ENCODE peak calls at places on chromosomes 2 and 18, in seven cellular contexts. B is endothelial cell of umbilical vein, E is GM13976, X is upper lobe of left lung, D is epithelial cell of esophagus, S is AG09309, H is lower leg skin. R is an unnamed sample.

GRCh38 chr2:200194746-200195145 is 111.7 kb upstream of the SPATS2L start:
- DNase-seq in B (no peak), E (no peak), X (no peak), D (no peak), S (no peak), H (no peak), R (no peak)

GRCh38 chr2:236675051-236675450 is 105.4 kb downstream of the ACKR3 start:
- DNase-seq in B (no peak), E (no peak), X (no peak), D (peak), S (no peak), H (no peak), R (no peak)

GRCh38 chr2:107025869-107026380 is 140.0 kb upstream of the ST6GAL2 start:
- DNase-seq in B (no peak), E (no peak), X (no peak), D (no peak), S (peak), H (no peak), R (no peak)

GRCh38 chr2:121478996-121479735 is 51.5 kb upstream of the RNU4ATAC start:
- DNase-seq in B (peak), E (no peak), X (peak), D (no peak), S (no peak), H (no peak), R (no peak)

GRCh38 chr18:42038936-42039335 is 83.9 kb downstream of the PIK3C3 start:
- DNase-seq in B (peak), E (no peak), X (no peak), D (peak), S (peak), H (no peak), R (no peak)

GRCh38 chr2:209619782-209620181 is 151.8 kb upstream of the UNC80 start:
- DNase-seq in B (peak), E (peak), X (no peak), D (peak), S (no peak), H (no peak), R (no peak)

GRCh38 chr2:211085056-211085680 is 528.8 kb downstream of the CPS1 start:
- DNase-seq in B (peak), E (peak), X (no peak), D (peak), S (no peak), H (no peak), R (no peak)

GRCh38 chr2:110747522-110748488 is 15.4 kb downstream of the ACOXL start:
- DNase-seq in B (no peak), E (no peak), X (no peak), D (no peak), S (no peak), H (no peak), R (no peak)

GRCh38 chr18:53796042-53796729 is 428.3 kb downstream of the MBD2 start:
- DNase-seq in B (no peak), E (peak), X (no peak), D (peak), S (peak), H (peak), R (no peak)

GRCh38 chr2:236717719-236718118 is 148.1 kb downstream of the ACKR3 start:
- DNase-seq in B (no peak), E (no peak), X (no peak), D (peak), S (no peak), H (no peak), R (no peak)

GRCh38 chr2:19488009-19488691 is 129.7 kb upstream of the OSR1 start:
- DNase-seq in B (no peak), E (no peak), X (no peak), D (peak), S (peak), H (no peak), R (no peak)

GRCh38 chr18:22559414-22560282 is 141.9 kb upstream of the CTAGE1 start:
- DNase-seq in B (peak), E (peak), X (peak), D (peak), S (no peak), H (no peak), R (peak)

GRCh38 chr2:111618577-111618930 is 265.4 kb downstream of the ANAPC1 start:
- DNase-seq in B (peak), E (no peak), X (peak), D (no peak), S (no peak), H (peak), R (no peak)

GRCh38 chr2:233422050-233422639 is 67.9 kb downstream of the DGKD start:
- DNase-seq in B (no peak), E (peak), X (peak), D (peak), S (no peak), H (no peak), R (peak)

GRCh38 chr18:26511339-26512071 is 36.8 kb downstream of the KCTD1 start:
- DNase-seq in B (peak), E (no peak), X (no peak), D (no peak), S (no peak), H (no peak), R (no peak)

GRCh38 chr2:68171146-68171545 is 13.5 kb downstream of the PNO1 start:
- DNase-seq in B (no peak), E (no peak), X (no peak), D (no peak), S (no peak), H (no peak), R (no peak)

GRCh38 chr18:79640064-79640672 is 39.4 kb upstream of the CTDP1 start:
- DNase-seq in B (no peak), E (no peak), X (peak), D (no peak), S (no peak), H (no peak), R (no peak)

GRCh38 chr2:30789670-30790210 is 17.5 kb downstream of the CAPN13 start:
- DNase-seq in B (no peak), E (no peak), X (no peak), D (no peak), S (no peak), H (no peak), R (peak)

GRCh38 chr2:123597995-123598394 is 427.1 kb upstream of the CNTNAP5 start:
- DNase-seq in B (no peak), E (no peak), X (no peak), D (peak), S (no peak), H (no peak), R (no peak)

GRCh38 chr2:239229545-239230279 is 171.1 kb downstream of the HDAC4 start:
- DNase-seq in B (no peak), E (no peak), X (no peak), D (no peak), S (no peak), H (no peak), R (no peak)

GRCh38 chr2:166074430-166074829 is 53.4 kb downstream of the SCN1A start:
- DNase-seq in B (no peak), E (no peak), X (no peak), D (no peak), S (no peak), H (no peak), R (no peak)

GRCh38 chr2:191030521-191031154 is 16.7 kb upstream of the STAT1 start:
- DNase-seq in B (peak), E (peak), X (no peak), D (peak), S (no peak), H (no peak), R (no peak)

GRCh38 chr2:112794131-112794733 is 9.9 kb upstream of the IL1A start:
- DNase-seq in B (peak), E (peak), X (no peak), D (peak), S (peak), H (peak), R (no peak)

GRCh38 chr2:36568533-36569246 is 29.3 kb downstream of the FEZ2 start:
- DNase-seq in B (peak), E (no peak), X (no peak), D (peak), S (peak), H (no peak), R (no peak)

GRCh38 chr2:97740590-97741182 is 27.3 kb downstream of the ZAP70 start:
- DNase-seq in B (peak), E (peak), X (peak), D (peak), S (no peak), H (no peak), R (peak)

GRCh38 chr2:15359716-15360531 is 201.2 kb downstream of the NBAS start:
- DNase-seq in B (peak), E (no peak), X (no peak), D (peak), S (no peak), H (no peak), R (no peak)

GRCh38 chr18:10544093-10544748 is 18.4 kb downstream of the NAPG start:
- DNase-seq in B (no peak), E (no peak), X (no peak), D (no peak), S (no peak), H (no peak), R (no peak)

GRCh38 chr2:128736689-128737545 is 418.2 kb upstream of the HS6ST1 start:
- DNase-seq in B (peak), E (peak), X (peak), D (peak), S (no peak), H (peak), R (peak)

GRCh38 chr2:224041554-224041953 is 2.5 kb upstream of the SERPINE2 start:
- DNase-seq in B (no peak), E (no peak), X (no peak), D (no peak), S (no peak), H (no peak), R (no peak)

GRCh38 chr2:25977768-25978167 is 4.5 kb downstream of the KIF3C start:
- DNase-seq in B (no peak), E (no peak), X (no peak), D (peak), S (no peak), H (no peak), R (no peak)

GRCh38 chr18:21112543-21113105 is 1.0 kb upstream of the ROCK1 start:
- DNase-seq in B (no peak), E (no peak), X (no peak), D (no peak), S (no peak), H (no peak), R (no peak)

GRCh38 chr2:53353372-53354111 is 414.1 kb upstream of the CHAC2 start:
- DNase-seq in B (no peak), E (no peak), X (no peak), D (peak), S (no peak), H (peak), R (no peak)

GRCh38 chr2:3159801-3160545 is 217.6 kb downstream of the EIPR1 start:
- DNase-seq in B (no peak), E (no peak), X (no peak), D (no peak), S (no peak), H (no peak), R (no peak)

GRCh38 chr2:113829270-113829669 is 60.6 kb upstream of the ACTR3 start:
- DNase-seq in B (no peak), E (no peak), X (no peak), D (no peak), S (no peak), H (no peak), R (no peak)

GRCh38 chr18:62249478-62250097 is 62.5 kb downstream of the RELCH start:
- DNase-seq in B (peak), E (peak), X (no peak), D (peak), S (peak), H (peak), R (peak)

GRCh38 chr2:42229949-42230348 is 60.8 kb downstream of the EML4 start:
- DNase-seq in B (no peak), E (no peak), X (no peak), D (no peak), S (no peak), H (no peak), R (no peak)

GRCh38 chr18:49161627-49162026 is 210.9 kb upstream of the SMAD7 start:
- DNase-seq in B (no peak), E (peak), X (no peak), D (no peak), S (peak), H (no peak), R (no peak)

GRCh38 chr2:104848526-104848925 is 5.4 kb upstream of the POU3F3 start:
- DNase-seq in B (no peak), E (no peak), X (no peak), D (peak), S (no peak), H (no peak), R (no peak)
- TF ChIP-seq CTCF in B (no peak), E (no peak), X (no peak), D (no peak), S (no peak), H (no peak), R (no peak)

GRCh38 chr2:16625201-16625729 is 40.4 kb downstream of the CYRIA start:
- DNase-seq in B (peak), E (no peak), X (peak), D (no peak), S (no peak), H (peak), R (no peak)
- TF ChIP-seq CTCF in B (no peak), E (no peak), X (no peak), D (no peak), S (no peak), H (no peak), R (no peak)

GRCh38 chr2:235433860-235434259 is 60.0 kb upstream of the AGAP1 start:
- DNase-seq in B (peak), E (no peak), X (no peak), D (no peak), S (no peak), H (peak), R (no peak)
- TF ChIP-seq CTCF in B (no peak), E (no peak), X (no peak), D (no peak), S (no peak), H (no peak), R (no peak)

GRCh38 chr2:40286721-40287120 is 165.2 kb downstream of the SLC8A1 start:
- DNase-seq in B (no peak), E (no peak), X (no peak), D (peak), S (no peak), H (no peak), R (no peak)

GRCh38 chr2:40289771-40290404 is 162.0 kb downstream of the SLC8A1 start:
- DNase-seq in B (no peak), E (no peak), X (no peak), D (no peak), S (no peak), H (no peak), R (no peak)

GRCh38 chr2:40285391-40285790 is 166.5 kb downstream of the SLC8A1 start:
- DNase-seq in B (no peak), E (no peak), X (no peak), D (no peak), S (no peak), H (no peak), R (no peak)

GRCh38 chr2:40287201-40287600 is 164.7 kb downstream of the SLC8A1 start:
- DNase-seq in B (no peak), E (no peak), X (no peak), D (peak), S (no peak), H (no peak), R (no peak)

GRCh38 chr2:40287815-40288214 is 164.1 kb downstream of the SLC8A1 start:
- DNase-seq in B (no peak), E (no peak), X (no peak), D (no peak), S (no peak), H (no peak), R (no peak)
- TF ChIP-seq CTCF in B (no peak), E (no peak), X (no peak), D (no peak), S (no peak), H (no peak), R (no peak)

GRCh38 chr2:84855730-84856129 is 25.2 kb downstream of the TRABD2A start:
- DNase-seq in B (no peak), E (no peak), X (peak), D (no peak), S (no peak), H (no peak), R (no peak)

GRCh38 chr2:84856785-84857184 is 24.1 kb downstream of the TRABD2A start:
- DNase-seq in B (no peak), E (no peak), X (no peak), D (no peak), S (no peak), H (no peak), R (no peak)

GRCh38 chr2:84857566-84857965 is 23.3 kb downstream of the TRABD2A start:
- DNase-seq in B (no peak), E (no peak), X (no peak), D (no peak), S (no peak), H (no peak), R (no peak)

GRCh38 chr2:84854835-84855234 is 26.0 kb downstream of the TRABD2A start:
- DNase-seq in B (no peak), E (no peak), X (no peak), D (no peak), S (no peak), H (no peak), R (no peak)

DNA sequence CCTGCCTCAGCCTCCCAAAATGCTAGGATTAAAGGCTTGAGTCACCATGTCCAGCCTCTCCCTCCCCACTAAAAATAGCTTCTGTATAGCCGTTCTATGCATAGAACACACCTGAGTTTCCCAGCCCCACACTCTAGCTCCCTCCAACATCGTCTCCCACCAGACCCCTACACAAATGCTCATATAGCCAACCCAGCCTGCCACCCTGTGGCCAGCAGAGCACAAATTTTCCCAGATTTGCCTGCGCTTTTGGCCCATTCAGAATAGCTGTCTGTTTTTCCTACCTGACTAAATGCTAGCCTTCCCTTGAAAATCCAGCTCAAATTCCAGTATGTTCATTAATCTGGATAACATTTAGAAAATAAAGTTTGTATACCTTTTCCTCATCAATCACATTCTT is 22.8 kb downstream of the TRABD2A start:
- DNase-seq in B (no peak), E (no peak), X (no peak), D (no peak), S (no peak), H (no peak), R (no peak)
- TF ChIP-seq CTCF in B (no peak), E (no peak), X (no peak), D (no peak), S (peak), H (no peak), R (peak)

GRCh38 chr18:68494802-68495560 is 219.9 kb downstream of the TMX3 start:
- DNase-seq in B (no peak), E (no peak), X (no peak), D (peak), S (peak), H (no peak), R (no peak)
- TF ChIP-seq CTCF in B (no peak), E (no peak), X (no peak), D (no peak), S (no peak), H (no peak), R (no peak)

GRCh38 chr2:231213931-231214642 is 15.7 kb downstream of the ARMC9 start:
- DNase-seq in B (no peak), E (no peak), X (no peak), D (no peak), S (no peak), H (no peak), R (no peak)

GRCh38 chr2:231221761-231222160 is 23.3 kb downstream of the ARMC9 start:
- DNase-seq in B (no peak), E (no peak), X (no peak), D (no peak), S (no peak), H (no peak), R (no peak)

GRCh38 chr2:231219289-231219688 is 20.9 kb downstream of the ARMC9 start:
- DNase-seq in B (no peak), E (no peak), X (no peak), D (no peak), S (no peak), H (no peak), R (no peak)

GRCh38 chr2:231222318-231223000 is 24.0 kb downstream of the ARMC9 start:
- DNase-seq in B (peak), E (peak), X (no peak), D (no peak), S (peak), H (no peak), R (no peak)

DNA sequence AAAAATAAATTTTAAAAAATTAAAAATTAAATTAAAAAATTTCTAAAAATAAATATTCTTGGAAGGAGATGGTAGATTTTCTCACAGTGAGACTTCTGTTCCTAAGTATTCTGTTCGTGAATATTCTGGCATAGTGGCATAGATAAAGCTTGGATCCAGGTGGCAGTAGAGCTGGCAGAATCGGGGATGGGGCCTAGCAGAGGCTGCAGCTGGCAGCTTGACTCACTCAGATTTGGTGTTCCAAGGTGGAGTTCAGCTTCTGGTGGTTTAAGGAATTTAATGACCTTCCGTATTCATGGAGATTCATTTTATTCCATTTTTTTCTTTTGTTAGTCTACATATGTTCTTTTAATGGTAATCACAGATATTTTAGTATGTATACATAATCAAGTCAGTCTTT is 19.9 kb downstream of the ARMC9 start:
- DNase-seq in B (no peak), E (no peak), X (no peak), D (no peak), S (no peak), H (no peak), R (no peak)
- TF ChIP-seq CTCF in B (no peak), E (no peak), X (no peak), D (no peak), S (no peak), H (no peak), R (no peak)